ENCODE peak calls at places on chromosomes 2 and 18, in ten cellular contexts. Y is K562, Q is tibial nerve, F is upper lobe of left lung, W is lower leg skin, E is A549, X is right lobe of liver, G is heart left ventricle, N is spleen, K is prostate gland. C is an unnamed sample.

GRCh38 chr2:176931588-176932563 is 280.7 kb upstream of the HNRNPA3 start:
- DNase-seq in Y (peak), Q (no peak), F (no peak), W (no peak), E (peak), X (no peak), G (no peak), N (no peak), K (no peak), C (peak)

GRCh38 chr18:75111673-75112485 is 97.1 kb downstream of the PTGR3 start:
- DNase-seq in Y (no peak), Q (no peak), F (no peak), W (no peak), E (no peak), X (no peak), G (no peak), N (no peak), K (no peak), C (no peak)

GRCh38 chr2:125471963-125472362 is 1184.0 kb upstream of the GYPC start:
- DNase-seq in Y (no peak), Q (no peak), F (peak), W (no peak), E (peak), X (no peak), G (no peak), N (no peak), K (no peak), C (no peak)

GRCh38 chr18:79569720-79570119 is 109.9 kb upstream of the CTDP1 start:
- DNase-seq in Y (no peak), Q (peak), F (no peak), W (no peak), E (no peak), X (peak), G (peak), N (peak), K (no peak), C (no peak)

GRCh38 chr2:112121682-112122254 is 16.4 kb upstream of the FBLN7 start:
- DNase-seq in Y (no peak), Q (no peak), F (no peak), W (no peak), E (peak), X (no peak), G (no peak), N (no peak), K (no peak), C (peak)

GRCh38 chr2:16020389-16021008 is 80.1 kb downstream of the MYCN start:
- DNase-seq in Y (no peak), Q (no peak), F (no peak), W (no peak), E (no peak), X (no peak), G (no peak), N (no peak), K (no peak), C (no peak)

GRCh38 chr18:63065172-63065571 is 254.4 kb downstream of the BCL2 start:
- DNase-seq in Y (no peak), Q (no peak), F (no peak), W (no peak), E (no peak), X (no peak), G (no peak), N (no peak), K (no peak), C (no peak)

GRCh38 chr2:96960271-96960955 is 26.0 kb downstream of the FAM178B start:
- DNase-seq in Y (peak), Q (peak), F (peak), W (peak), E (peak), X (peak), G (peak), N (peak), K (peak), C (peak)

GRCh38 chr2:47034973-47035609 is 119.5 kb upstream of the MCFD2 start:
- DNase-seq in Y (no peak), Q (no peak), F (no peak), W (peak), E (no peak), X (peak), G (peak), N (peak), K (no peak), C (no peak)

GRCh38 chr2:128196026-128196822 is 105.2 kb downstream of the UGGT1 start:
- DNase-seq in Y (no peak), Q (no peak), F (no peak), W (no peak), E (no peak), X (no peak), G (no peak), N (no peak), K (peak), C (no peak)

GRCh38 chr2:42795275-42795674 is 2.9 kb upstream of the HAAO start:
- DNase-seq in Y (no peak), Q (no peak), F (no peak), W (no peak), E (no peak), X (no peak), G (no peak), N (no peak), K (no peak), C (no peak)

GRCh38 chr2:235561450-235561849 is 67.6 kb downstream of the AGAP1 start:
- DNase-seq in Y (no peak), Q (no peak), F (no peak), W (no peak), E (no peak), X (peak), G (no peak), N (no peak), K (no peak), C (no peak)

GRCh38 chr2:8677646-8678592 is 3.9 kb upstream of the ID2 start:
- DNase-seq in Y (peak), Q (no peak), F (peak), W (peak), E (no peak), X (peak), G (peak), N (peak), K (peak), C (peak)

GRCh38 chr2:8679567-8679826 is 2.4 kb upstream of the ID2 start:
- DNase-seq in Y (no peak), Q (no peak), F (no peak), W (no peak), E (no peak), X (no peak), G (no peak), N (no peak), K (no peak), C (no peak)

GRCh38 chr2:8676915-8677645 is 4.8 kb upstream of the ID2 start:
- DNase-seq in Y (no peak), Q (no peak), F (no peak), W (no peak), E (no peak), X (no peak), G (peak), N (no peak), K (peak), C (no peak)

GRCh38 chr2:8679827-8680731 is 1.8 kb upstream of the ID2 start:
- DNase-seq in Y (no peak), Q (no peak), F (no peak), W (peak), E (peak), X (peak), G (peak), N (no peak), K (peak), C (peak)

DNA sequence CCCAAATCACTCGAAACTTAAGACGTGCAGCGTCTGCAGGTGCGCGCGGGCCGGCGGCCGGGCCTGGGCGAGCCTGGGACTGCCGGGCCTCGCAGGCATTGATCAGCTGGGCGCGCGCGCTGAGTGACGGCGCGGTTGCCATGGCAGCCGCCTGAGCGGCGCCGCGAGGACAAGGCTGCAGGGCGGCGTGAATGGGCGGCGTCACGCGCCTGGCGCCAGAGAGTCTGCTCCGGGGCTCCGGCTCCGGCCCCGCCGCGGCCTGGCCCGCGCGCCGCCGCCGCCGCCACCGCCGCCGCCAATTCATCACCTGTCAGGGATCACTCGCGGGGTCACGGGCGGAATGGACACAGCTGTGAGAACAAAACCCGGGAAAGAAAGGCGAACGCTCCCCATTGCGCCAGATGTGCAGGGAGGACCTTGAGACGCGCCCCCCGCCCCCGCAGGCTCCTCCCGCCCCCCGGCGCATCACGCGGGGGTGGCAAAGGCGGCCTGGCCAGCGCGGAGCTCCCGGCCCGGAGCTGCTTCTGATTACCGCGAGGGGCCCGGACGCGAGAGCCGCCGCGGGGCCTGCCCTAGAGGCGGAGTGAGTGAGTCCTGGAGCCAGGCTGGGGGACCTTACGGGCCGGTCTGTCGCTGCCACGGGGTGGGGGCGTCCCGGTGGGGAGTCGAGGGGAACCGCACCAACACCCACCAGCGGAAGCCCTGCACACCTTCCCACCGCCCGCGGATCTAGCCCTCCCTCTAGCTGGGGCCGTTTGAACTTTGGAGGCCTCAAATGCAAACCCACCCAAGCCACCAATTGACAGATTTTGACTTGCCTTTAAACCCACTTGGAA is 2.9 kb upstream of the ID2 start:
- DNase-seq in Y (peak), Q (peak), F (peak), W (peak), E (peak), X (peak), G (peak), N (peak), K (peak), C (peak)
- TF ChIP-seq POLR2A in Y (peak), Q (peak), F (no peak), W (no peak), E (peak), X (peak), G (peak), N (no peak), K (peak), C (peak)

DNA sequence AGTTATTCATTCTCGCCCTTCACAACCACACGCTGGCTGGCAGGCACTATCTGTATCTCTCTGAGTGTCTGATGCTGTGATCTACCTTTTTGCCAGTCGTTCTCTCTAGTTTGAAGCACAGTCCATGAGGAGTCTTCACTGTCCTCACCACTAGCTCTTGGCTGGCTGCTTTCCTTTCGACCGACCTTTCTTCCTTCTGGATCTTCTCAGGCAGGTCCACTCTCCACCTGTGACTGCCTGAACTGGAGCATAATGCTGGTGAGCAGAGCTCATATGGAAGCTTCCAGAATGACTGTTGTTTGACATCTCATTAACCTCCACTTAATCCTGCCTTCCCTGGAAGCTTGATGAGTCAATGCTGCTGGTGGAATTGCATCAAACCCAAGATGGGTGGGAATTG is 283.5 kb upstream of the HDAC4 start:
- DNase-seq in Y (no peak), Q (no peak), F (no peak), W (no peak), E (no peak), X (no peak), G (no peak), N (no peak), K (no peak), C (no peak)
- TF ChIP-seq POLR2A in Y (no peak), Q (no peak), F (no peak), W (no peak), E (no peak), X (no peak), G (no peak), N (no peak), K (no peak), C (no peak)

GRCh38 chr2:136117909-136118818 is at the start of gene CXCR4:
- DNase-seq in Y (peak), Q (peak), F (peak), W (peak), E (peak), X (peak), G (peak), N (peak), K (peak), C (peak)
- TF ChIP-seq POLR2A in Y (no peak), Q (no peak), F (peak), W (no peak), E (no peak), X (peak), G (no peak), N (peak), K (peak), C (no peak)

GRCh38 chr2:17539993-17540812 is at the start of gene VSNL1:
- DNase-seq in Y (peak), Q (peak), F (peak), W (peak), E (no peak), X (peak), G (peak), N (peak), K (peak), C (no peak)
- TF ChIP-seq POLR2A in Y (no peak), Q (no peak), F (no peak), W (no peak), E (no peak), X (peak), G (no peak), N (no peak), K (peak), C (no peak)

DNA sequence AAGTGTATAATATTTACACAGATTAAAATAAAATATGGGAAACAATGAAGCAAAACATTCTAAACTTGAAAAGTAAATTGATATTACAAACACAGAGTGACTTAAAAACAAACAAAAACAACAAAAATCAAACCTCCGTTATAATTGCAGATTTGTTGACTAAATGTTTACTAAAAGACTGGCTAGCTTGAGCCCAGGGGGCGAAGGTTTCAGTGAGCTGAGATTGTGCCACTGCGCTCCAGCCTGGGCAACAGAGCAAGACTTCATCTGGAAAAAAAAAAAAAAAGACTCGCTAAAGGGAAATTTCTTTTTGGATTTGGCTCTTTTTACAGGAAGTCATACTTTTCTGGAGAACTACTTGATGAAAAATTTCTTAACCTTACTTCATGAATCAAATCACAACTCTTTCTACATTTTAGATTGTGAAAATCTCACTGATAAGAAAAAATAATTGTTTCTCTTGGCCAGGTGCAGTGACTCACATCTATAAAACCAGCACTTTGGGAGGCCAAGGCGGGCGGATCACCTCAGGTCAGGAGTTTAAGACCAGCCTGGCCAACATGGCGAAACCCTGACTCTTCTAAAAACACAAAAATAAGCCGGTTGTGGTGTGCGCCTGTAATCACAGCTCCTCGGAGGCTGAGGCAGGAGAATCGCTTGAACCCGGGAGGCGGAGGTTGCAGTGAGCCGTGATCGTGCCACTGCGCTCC is 9.7 kb downstream of the TFPI start:
- DNase-seq in Y (no peak), Q (no peak), F (peak), W (no peak), E (no peak), X (peak), G (no peak), N (no peak), K (no peak), C (no peak)
- TF ChIP-seq POLR2A in Y (no peak), Q (no peak), F (no peak), W (no peak), E (no peak), X (no peak), G (no peak), N (no peak), K (no peak), C (no peak)

GRCh38 chr2:205780645-205781044 is 98.3 kb downstream of the NRP2 start:
- DNase-seq in Y (no peak), Q (no peak), F (no peak), W (no peak), E (no peak), X (no peak), G (no peak), N (no peak), K (no peak), C (no peak)
- TF ChIP-seq POLR2A in Y (no peak), Q (no peak), F (no peak), W (no peak), E (no peak), X (no peak), G (no peak), N (no peak), K (no peak), C (no peak)

DNA sequence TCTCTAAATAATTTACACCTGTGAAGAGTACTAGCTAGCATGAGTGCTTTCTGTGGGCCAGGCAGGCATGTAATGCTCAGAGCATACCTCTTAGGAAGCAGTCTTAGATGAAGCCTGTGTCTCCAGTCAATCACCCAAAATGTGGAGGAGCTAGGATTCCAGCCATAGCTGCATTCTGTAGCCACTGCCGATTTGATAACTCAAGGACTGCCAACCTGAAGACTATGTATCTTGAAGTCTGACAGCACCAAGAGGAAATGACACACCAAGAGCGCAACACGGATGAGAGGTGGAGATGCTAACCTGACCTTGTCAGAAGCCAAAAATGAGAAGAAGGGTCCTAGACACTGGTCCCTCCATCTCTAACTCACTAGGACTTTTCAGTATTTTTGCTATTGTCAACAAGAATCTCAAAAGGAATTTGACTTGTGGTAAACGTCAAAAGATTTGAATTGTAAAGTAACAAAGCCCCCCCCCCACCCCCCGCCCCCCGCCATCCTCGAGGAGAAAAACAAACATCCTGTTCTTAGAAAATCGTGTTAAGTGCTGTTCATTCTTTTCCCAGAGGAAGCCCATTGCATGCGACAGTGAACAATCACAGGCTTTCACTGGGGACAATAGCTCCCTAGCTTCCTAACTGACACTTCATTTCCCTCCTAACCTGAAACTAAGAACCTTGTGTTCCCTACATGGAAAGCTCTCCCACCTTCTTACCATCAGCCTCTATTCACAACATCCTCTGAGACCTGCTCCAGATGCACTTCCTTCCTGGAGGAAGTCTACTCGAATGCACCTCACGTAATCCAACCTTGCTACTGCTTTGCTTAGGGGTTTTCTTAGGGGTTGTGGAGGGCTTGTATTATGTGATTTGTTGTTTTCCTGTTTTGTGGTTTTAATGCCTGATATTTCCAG is 14.7 kb downstream of the CDC42EP3 start:
- DNase-seq in Y (no peak), Q (no peak), F (no peak), W (no peak), E (no peak), X (no peak), G (no peak), N (no peak), K (no peak), C (no peak)
- TF ChIP-seq POLR2A in Y (no peak), Q (no peak), F (no peak), W (no peak), E (no peak), X (no peak), G (no peak), N (no peak), K (no peak), C (no peak)

DNA sequence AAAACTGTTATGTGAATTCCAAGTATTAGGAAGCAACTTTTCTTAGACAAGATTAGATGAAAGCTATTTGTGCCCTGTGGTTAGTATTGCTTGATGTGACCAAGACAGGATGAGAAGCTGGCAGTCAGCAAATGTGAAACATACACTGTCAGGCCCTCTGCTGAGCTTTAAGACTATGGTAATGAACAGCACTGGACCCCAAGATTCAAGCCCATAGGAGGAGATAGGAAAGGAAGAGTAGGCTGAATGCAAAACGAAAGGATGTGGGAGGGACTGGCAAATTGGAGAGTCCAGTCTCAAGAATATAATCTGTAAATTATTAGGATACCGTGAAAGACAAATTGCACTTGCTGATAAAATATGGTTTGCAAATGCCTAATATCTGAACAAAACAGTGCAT is 16.4 kb downstream of the BZW1 start:
- DNase-seq in Y (no peak), Q (no peak), F (no peak), W (no peak), E (no peak), X (no peak), G (no peak), N (no peak), K (no peak), C (no peak)
- TF ChIP-seq POLR2A in Y (no peak), Q (no peak), F (no peak), W (no peak), E (no peak), X (no peak), G (no peak), N (no peak), K (no peak), C (peak)

C was measured in erythroblast.